ENCODE peak calls at places on chromosome 4, in four cellular contexts. P, M, Q and W are unnamed samples.

GRCh38 chr4:153232768-153233167 is 28.5 kb downstream of the TRIM2 start:
- DNase-seq in M (no peak), Q (peak; percentile 69), P (peak; percentile 66), W (peak; percentile 83)

GRCh38 chr4:170022211-170022610 is 4.0 kb downstream of the MFAP3L start:
- DNase-seq in M (no peak), Q (no peak), P (no peak), W (no peak)

GRCh38 chr4:76265631-76266218 is 14.2 kb downstream of the FAM47E start:
- DNase-seq in Q (no peak), M (no peak), P (no peak), W (no peak)

GRCh38 chr4:88010921-88011320 is 3.5 kb downstream of the PKD2 start:
- DNase-seq in P (no peak), M (no peak), Q (no peak), W (no peak)

GRCh38 chr4:7303561-7303960 is 111.2 kb downstream of the SORCS2 start:
- DNase-seq in P (no peak), Q (no peak), M (no peak), W (no peak)

GRCh38 chr4:105933083-105933482 is 37.8 kb downstream of the NPNT start:
- DNase-seq in Q (no peak), P (no peak), M (no peak), W (no peak)

GRCh38 chr4:77538144-77538543 is 67.5 kb upstream of the CXCL13 start:
- DNase-seq in M (no peak), P (no peak), Q (no peak), W (no peak)

GRCh38 chr4:162499478-162499877 is 335.7 kb upstream of the FSTL5 start:
- DNase-seq in M (no peak), Q (no peak), P (no peak), W (no peak)

DNA sequence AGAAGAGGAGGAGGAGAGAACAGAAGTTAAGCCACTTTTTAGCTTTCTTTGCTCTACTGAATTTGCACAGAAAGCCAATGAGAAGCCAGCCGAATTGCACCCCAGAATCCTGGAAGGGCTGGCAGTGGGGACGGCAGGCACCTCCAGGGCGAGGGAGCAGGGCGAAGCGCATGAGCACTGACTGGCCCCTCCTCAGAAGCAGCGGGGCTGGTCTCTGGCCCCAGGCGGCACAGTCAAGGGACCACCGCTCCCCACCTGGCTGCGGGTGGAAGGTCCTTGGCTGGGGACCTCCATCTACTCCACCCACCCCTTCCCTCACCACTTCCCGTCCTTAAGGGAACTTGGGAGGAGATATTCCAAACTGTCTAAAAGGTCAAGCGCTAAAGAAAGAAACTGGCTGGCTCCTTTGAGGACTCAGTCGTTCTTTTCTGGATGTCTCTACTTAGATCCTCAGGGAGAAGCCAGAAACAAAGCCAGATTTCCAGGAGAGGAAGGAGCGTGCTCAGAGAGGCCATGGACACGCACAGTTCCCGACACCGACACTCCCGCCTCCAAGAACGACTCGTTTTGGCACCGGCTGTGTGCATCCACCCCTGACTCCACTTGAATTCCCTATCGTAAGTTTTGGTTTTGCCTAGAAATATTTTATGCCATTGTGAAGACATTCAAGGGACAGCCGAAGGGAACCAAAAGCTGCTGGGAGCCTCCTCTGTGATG is 59.6 kb upstream of the CRMP1 start:
- DNase-seq in M (no peak), P (no peak), Q (no peak), W (no peak)
- H3K27ac ChIP-seq in M (no peak overlapping the region), P (no peak overlapping the region), Q (no peak overlapping the region), W (no peak overlapping the region)

GRCh38 chr4:85092943-85093342 is 126.5 kb upstream of the WDFY3 start:
- DNase-seq in Q (peak; percentile 7), P (no peak), M (no peak), W (no peak)

GRCh38 chr4:85092536-85092935 is 126.0 kb upstream of the WDFY3 start:
- DNase-seq in P (no peak), M (no peak), Q (no peak), W (no peak)

DNA sequence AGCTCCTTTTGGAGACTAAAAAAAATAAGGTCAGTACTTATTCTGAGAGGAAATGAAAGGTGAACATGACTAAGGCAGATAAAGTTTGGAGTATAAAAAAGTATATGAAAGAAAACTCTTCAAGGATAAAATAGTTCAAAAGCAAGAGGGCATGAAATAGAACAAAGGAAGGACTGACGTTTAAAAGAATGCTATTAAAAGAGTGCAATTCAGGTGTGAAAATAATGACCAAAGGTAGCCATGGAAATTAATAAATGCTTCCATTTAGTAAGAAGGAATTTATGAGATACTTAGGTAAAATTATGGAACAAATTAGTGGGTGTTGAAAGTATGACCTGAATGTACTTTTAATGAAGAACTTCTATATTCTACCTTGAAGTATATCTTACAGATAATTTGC is 128.2 kb upstream of the WDFY3 start:
- DNase-seq in Q (no peak), M (no peak), P (no peak), W (no peak)
- H3K27ac ChIP-seq in Q (no peak overlapping the region), M (no peak overlapping the region), P (no peak overlapping the region), W (no peak overlapping the region)

GRCh38 chr4:112881842-112882241 is 167.6 kb upstream of the ANK2 start:
- DNase-seq in Q (peak; percentile 75), M (no peak), P (no peak), W (no peak)
- H3K27ac ChIP-seq in Q (peak overlapping the region; percentile 88), M (no peak overlapping the region), P (no peak overlapping the region), W (no peak overlapping the region)

GRCh38 chr4:183170894-183171293 is 71.8 kb downstream of the WWC2 start:
- DNase-seq in Q (no peak), M (no peak), P (no peak), W (no peak)

GRCh38 chr4:183172881-183173280 is 73.8 kb downstream of the WWC2 start:
- DNase-seq in Q (no peak), M (no peak), P (no peak), W (no peak)

GRCh38 chr4:183175631-183176232 is 76.7 kb downstream of the WWC2 start:
- DNase-seq in M (no peak), P (no peak), Q (no peak), W (no peak)

GRCh38 chr4:183171484-183172267 is 72.6 kb downstream of the WWC2 start:
- DNase-seq in M (no peak), P (no peak), Q (no peak), W (no peak)

DNA sequence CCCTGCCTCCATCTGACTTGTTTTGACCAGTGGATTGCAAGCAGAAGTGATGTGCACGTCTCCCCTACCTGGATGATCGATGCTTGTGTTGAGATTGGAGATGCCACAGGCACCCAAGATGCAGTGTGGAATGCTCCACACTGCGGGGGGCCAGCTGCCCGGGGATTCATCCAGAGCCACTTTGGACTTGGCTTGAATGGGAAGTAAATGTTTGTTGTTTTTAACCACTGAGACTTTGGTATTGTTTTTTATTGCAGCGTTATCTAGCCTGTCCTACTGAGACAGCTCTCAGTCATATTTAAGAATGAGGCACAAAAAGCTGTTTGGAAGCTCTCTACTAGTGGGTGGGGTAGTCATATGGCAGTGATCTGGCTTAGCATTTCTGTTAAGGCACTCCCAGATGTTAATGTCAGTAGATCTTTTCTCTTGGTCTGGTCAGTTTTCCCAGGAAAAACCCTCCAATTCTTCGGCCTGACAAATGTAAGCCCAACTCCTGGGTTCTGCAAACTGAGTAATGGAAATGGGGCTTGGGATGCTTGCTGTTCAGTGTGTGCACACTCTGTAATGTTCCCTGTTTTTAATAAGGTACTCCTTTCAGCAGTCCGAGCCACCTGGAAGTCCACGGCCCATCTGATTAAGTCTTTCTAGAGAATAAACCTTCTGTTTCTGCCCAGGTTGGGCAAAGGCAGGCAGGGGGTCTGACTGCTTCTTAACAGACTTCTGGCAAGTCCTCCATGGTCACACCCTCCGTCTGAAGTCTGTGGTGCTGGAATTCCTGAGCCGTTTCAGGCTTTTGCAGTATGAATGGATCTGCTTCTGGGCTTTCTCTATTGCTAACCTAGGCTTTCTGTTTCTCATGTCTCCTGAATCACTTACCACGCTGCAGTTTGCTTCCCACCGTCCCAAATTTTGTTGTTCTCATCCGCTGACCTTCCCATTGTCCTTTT is 74.8 kb downstream of the WWC2 start:
- DNase-seq in M (no peak), Q (peak; percentile 62), P (no peak), W (peak; percentile 52)
- H3K27ac ChIP-seq in M (no peak overlapping the region), Q (peak overlapping the region; percentile 22), P (no peak overlapping the region), W (no peak overlapping the region)